ENCODE peak calls at places on chromosome 21, in nine cellular contexts. One of them, this sample, is unnamed. For H3K4me1, the result is how much of the 10 kb centered on the place peaks cover.

GRCh38 chr21:43343992-43344886 is 82.7 kb downstream of the SIK1 start:
- DNase-seq in A549: peak
- DNase-seq in mesenchymal stem cell: no peak
- DNase-seq in CD8-positive, alpha-beta memory T cell: no peak
- DNase-seq in PC-9: no peak
- DNase-seq in left ventricle myocardium inferior: no peak
- DNase-seq in breast epithelium: peak
- DNase-seq in naive thymus-derived CD4-positive, alpha-beta T cell: no peak
- DNase-seq in psoas muscle: no peak
- DNase-seq in this sample: no peak

GRCh38 chr21:32370971-32371766 is 21.6 kb downstream of the URB1 start:
- DNase-seq in A549: no peak
- DNase-seq in mesenchymal stem cell: no peak
- DNase-seq in CD8-positive, alpha-beta memory T cell: no peak
- DNase-seq in PC-9: no peak
- DNase-seq in left ventricle myocardium inferior: no peak
- DNase-seq in breast epithelium: no peak
- DNase-seq in naive thymus-derived CD4-positive, alpha-beta T cell: no peak
- DNase-seq in psoas muscle: no peak
- DNase-seq in this sample: no peak

GRCh38 chr21:35394049-35394448 is 344.9 kb upstream of the RUNX1 start:
- DNase-seq in A549: no peak
- DNase-seq in mesenchymal stem cell: no peak
- DNase-seq in CD8-positive, alpha-beta memory T cell: no peak
- DNase-seq in PC-9: no peak
- DNase-seq in left ventricle myocardium inferior: no peak
- DNase-seq in breast epithelium: no peak
- DNase-seq in naive thymus-derived CD4-positive, alpha-beta T cell: no peak
- DNase-seq in psoas muscle: no peak
- DNase-seq in this sample: no peak

GRCh38 chr21:35428927-35429326 is 379.8 kb upstream of the RUNX1 start:
- DNase-seq in A549: no peak
- DNase-seq in mesenchymal stem cell: no peak
- DNase-seq in CD8-positive, alpha-beta memory T cell: no peak
- DNase-seq in PC-9: no peak
- DNase-seq in left ventricle myocardium inferior: no peak
- DNase-seq in breast epithelium: no peak
- DNase-seq in naive thymus-derived CD4-positive, alpha-beta T cell: no peak
- DNase-seq in psoas muscle: no peak
- DNase-seq in this sample: no peak

GRCh38 chr21:38915546-38915945 is 109.8 kb downstream of the ETS2 start:
- DNase-seq in A549: no peak
- DNase-seq in mesenchymal stem cell: no peak
- DNase-seq in CD8-positive, alpha-beta memory T cell: no peak
- DNase-seq in PC-9: no peak
- DNase-seq in left ventricle myocardium inferior: no peak
- DNase-seq in breast epithelium: no peak
- DNase-seq in naive thymus-derived CD4-positive, alpha-beta T cell: no peak
- DNase-seq in psoas muscle: no peak
- DNase-seq in this sample: no peak

GRCh38 chr21:32412998-32413504 is 545 bp downstream of the EVA1C start:
- DNase-seq in A549: no peak
- DNase-seq in mesenchymal stem cell: no peak
- DNase-seq in CD8-positive, alpha-beta memory T cell: no peak
- DNase-seq in PC-9: no peak
- DNase-seq in left ventricle myocardium inferior: peak
- DNase-seq in breast epithelium: peak
- DNase-seq in naive thymus-derived CD4-positive, alpha-beta T cell: no peak
- DNase-seq in psoas muscle: peak
- DNase-seq in this sample: no peak

GRCh38 chr21:26844258-26845065 is 747 bp downstream of the ADAMTS1 start:
- DNase-seq in A549: no peak
- DNase-seq in mesenchymal stem cell: peak
- DNase-seq in CD8-positive, alpha-beta memory T cell: no peak
- DNase-seq in PC-9: no peak
- DNase-seq in left ventricle myocardium inferior: peak
- DNase-seq in breast epithelium: no peak
- DNase-seq in naive thymus-derived CD4-positive, alpha-beta T cell: no peak
- DNase-seq in psoas muscle: peak
- DNase-seq in this sample: peak

GRCh38 chr21:17576080-17576835 is 36.4 kb downstream of the BTG3 start:
- DNase-seq in A549: no peak
- DNase-seq in mesenchymal stem cell: no peak
- DNase-seq in CD8-positive, alpha-beta memory T cell: no peak
- DNase-seq in PC-9: no peak
- DNase-seq in left ventricle myocardium inferior: no peak
- DNase-seq in breast epithelium: no peak
- DNase-seq in naive thymus-derived CD4-positive, alpha-beta T cell: no peak
- DNase-seq in psoas muscle: no peak
- DNase-seq in this sample: peak

GRCh38 chr21:36965720-36966065 is 776 bp downstream of the HLCS start:
- DNase-seq in A549: no peak
- DNase-seq in mesenchymal stem cell: peak
- DNase-seq in CD8-positive, alpha-beta memory T cell: no peak
- DNase-seq in PC-9: no peak
- DNase-seq in left ventricle myocardium inferior: no peak
- DNase-seq in breast epithelium: no peak
- DNase-seq in naive thymus-derived CD4-positive, alpha-beta T cell: no peak
- DNase-seq in psoas muscle: no peak
- DNase-seq in this sample: no peak

GRCh38 chr21:35512321-35512720 is 463.2 kb upstream of the RUNX1 start:
- DNase-seq in A549: no peak
- DNase-seq in mesenchymal stem cell: peak
- DNase-seq in CD8-positive, alpha-beta memory T cell: no peak
- DNase-seq in PC-9: no peak
- DNase-seq in left ventricle myocardium inferior: no peak
- DNase-seq in breast epithelium: no peak
- DNase-seq in naive thymus-derived CD4-positive, alpha-beta T cell: no peak
- DNase-seq in psoas muscle: no peak
- DNase-seq in this sample: no peak

GRCh38 chr21:38938343-38938742 is 132.6 kb downstream of the ETS2 start:
- DNase-seq in A549: no peak
- DNase-seq in mesenchymal stem cell: peak
- DNase-seq in CD8-positive, alpha-beta memory T cell: no peak
- DNase-seq in PC-9: no peak
- DNase-seq in left ventricle myocardium inferior: no peak
- DNase-seq in breast epithelium: no peak
- DNase-seq in naive thymus-derived CD4-positive, alpha-beta T cell: peak
- DNase-seq in psoas muscle: no peak
- DNase-seq in this sample: peak

GRCh38 chr21:37227071-37228002 is 39.8 kb downstream of the VPS26C start:
- DNase-seq in A549: no peak
- DNase-seq in mesenchymal stem cell: no peak
- DNase-seq in CD8-positive, alpha-beta memory T cell: no peak
- DNase-seq in PC-9: no peak
- DNase-seq in left ventricle myocardium inferior: no peak
- DNase-seq in breast epithelium: no peak
- DNase-seq in naive thymus-derived CD4-positive, alpha-beta T cell: no peak
- DNase-seq in psoas muscle: no peak
- DNase-seq in this sample: no peak

GRCh38 chr21:39377444-39378050 is 28.7 kb upstream of the HMGN1 start:
- DNase-seq in A549: no peak
- DNase-seq in mesenchymal stem cell: no peak
- DNase-seq in CD8-positive, alpha-beta memory T cell: no peak
- DNase-seq in PC-9: peak
- DNase-seq in left ventricle myocardium inferior: no peak
- DNase-seq in breast epithelium: no peak
- DNase-seq in naive thymus-derived CD4-positive, alpha-beta T cell: no peak
- DNase-seq in psoas muscle: no peak
- DNase-seq in this sample: peak

DNA sequence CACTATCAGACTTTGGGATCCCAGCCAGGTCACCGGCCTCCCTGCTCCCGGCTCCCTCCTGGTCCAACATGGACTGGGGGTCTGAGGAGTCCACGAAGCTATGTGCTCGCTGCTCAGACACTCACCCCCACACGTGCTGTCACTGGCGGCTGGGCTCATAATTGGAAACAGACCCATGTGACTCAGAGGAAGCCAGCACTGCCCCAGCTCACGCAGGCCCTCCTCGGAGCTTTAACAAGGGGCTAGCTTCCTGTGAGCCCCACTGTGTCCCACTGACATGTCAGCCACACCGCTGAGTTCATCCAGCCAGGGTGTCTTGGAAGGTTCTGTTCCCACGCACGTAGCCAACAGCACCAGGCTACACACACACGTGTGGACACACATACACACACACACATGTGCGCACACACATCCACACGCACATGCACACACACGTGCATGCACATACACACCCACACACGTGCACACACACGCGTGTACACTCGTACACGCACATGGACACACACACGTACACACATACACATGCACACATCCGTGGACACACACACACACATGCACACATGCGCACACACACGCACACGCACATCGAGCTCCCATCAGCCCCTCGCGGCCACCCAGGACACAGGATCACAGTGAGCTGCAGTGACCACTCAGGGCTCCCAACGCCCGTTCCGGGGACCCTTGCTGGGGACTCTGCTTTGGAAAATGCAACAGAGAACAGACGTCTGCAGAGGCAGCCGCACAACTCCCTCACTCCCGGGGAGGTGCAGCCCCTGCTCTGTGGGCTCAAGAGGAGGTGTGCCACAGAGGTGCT is 18.3 kb upstream of the COL6A2 start:
- DNase-seq in A549: no peak
- DNase-seq in mesenchymal stem cell: peak
- DNase-seq in CD8-positive, alpha-beta memory T cell: no peak
- DNase-seq in PC-9: no peak
- DNase-seq in left ventricle myocardium inferior: no peak
- DNase-seq in breast epithelium: peak
- DNase-seq in naive thymus-derived CD4-positive, alpha-beta T cell: no peak
- DNase-seq in psoas muscle: peak
- DNase-seq in this sample: peak
- H3K27ac ChIP-seq in A549: no peak
- H3K27ac ChIP-seq in mesenchymal stem cell: no peak
- H3K27ac ChIP-seq in CD8-positive, alpha-beta memory T cell: no peak
- H3K27ac ChIP-seq in PC-9: no peak
- H3K27ac ChIP-seq in left ventricle myocardium inferior: no peak
- H3K27ac ChIP-seq in breast epithelium: no peak
- H3K27ac ChIP-seq in naive thymus-derived CD4-positive, alpha-beta T cell: no peak
- H3K27ac ChIP-seq in psoas muscle: no peak
- H3K27ac ChIP-seq in this sample: no peak

DNA sequence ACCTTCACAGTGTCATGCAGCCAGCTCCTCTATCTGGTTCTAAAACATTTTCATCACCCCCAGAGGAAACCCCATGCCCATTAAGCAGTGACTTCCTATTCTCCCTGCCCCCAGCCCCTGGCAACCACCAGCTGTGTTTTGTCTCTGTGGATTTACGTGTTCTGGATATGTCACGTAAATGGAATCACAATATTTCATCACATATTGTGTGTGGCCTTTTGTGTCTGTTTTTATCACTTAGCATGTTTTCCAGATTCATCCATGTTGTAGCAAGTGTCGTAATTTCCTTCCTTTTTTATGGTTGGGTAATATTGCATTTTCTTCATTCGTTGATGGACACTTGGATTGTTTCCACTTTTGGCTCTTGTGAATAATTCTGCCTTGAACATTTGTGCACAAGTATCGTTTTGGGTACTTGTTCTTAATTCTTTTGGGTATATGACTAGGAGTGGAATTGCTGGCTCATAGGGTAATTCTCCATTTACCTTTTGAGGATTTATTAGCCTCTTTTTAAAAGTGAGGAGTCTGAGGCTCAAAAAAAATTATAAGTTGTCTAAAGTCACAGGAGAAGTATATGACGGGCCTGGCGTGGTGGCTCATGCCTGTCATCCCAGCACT is 127.0 kb downstream of the MRPS6 start:
- DNase-seq in A549: no peak
- DNase-seq in mesenchymal stem cell: peak
- DNase-seq in CD8-positive, alpha-beta memory T cell: no peak
- DNase-seq in PC-9: no peak
- DNase-seq in left ventricle myocardium inferior: peak
- DNase-seq in breast epithelium: no peak
- DNase-seq in naive thymus-derived CD4-positive, alpha-beta T cell: no peak
- DNase-seq in psoas muscle: no peak
- DNase-seq in this sample: no peak
- H3K4me1 ChIP-seq in A549: under half
- H3K4me1 ChIP-seq in mesenchymal stem cell: under half
- H3K4me1 ChIP-seq in CD8-positive, alpha-beta memory T cell: under half
- H3K4me1 ChIP-seq in PC-9: under half
- H3K4me1 ChIP-seq in left ventricle myocardium inferior: under half
- H3K4me1 ChIP-seq in breast epithelium: under half
- H3K4me1 ChIP-seq in naive thymus-derived CD4-positive, alpha-beta T cell: under half
- H3K4me1 ChIP-seq in psoas muscle: under half
- H3K4me1 ChIP-seq in this sample: under half

DNA sequence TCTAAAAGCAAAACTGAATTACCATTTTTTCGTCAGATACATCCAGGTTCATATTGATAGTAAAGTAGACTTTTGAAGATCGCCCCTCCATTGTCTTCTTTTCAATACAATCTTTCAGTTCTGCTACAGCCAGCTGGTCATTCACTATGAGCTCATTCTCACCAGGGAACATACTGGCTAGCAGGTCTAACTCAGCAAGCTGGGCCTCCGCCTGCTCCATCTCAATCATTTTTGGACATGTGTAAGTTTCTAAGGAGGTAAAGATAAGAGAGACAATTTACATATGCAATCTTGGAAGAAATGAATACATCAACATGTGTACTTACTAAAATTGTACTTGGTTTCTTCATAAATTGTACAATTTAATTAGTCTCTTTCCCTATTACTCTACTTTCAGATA is 10.8 kb downstream of the RWDD2B start:
- DNase-seq in A549: no peak
- DNase-seq in mesenchymal stem cell: no peak
- DNase-seq in CD8-positive, alpha-beta memory T cell: no peak
- DNase-seq in PC-9: no peak
- DNase-seq in left ventricle myocardium inferior: no peak
- DNase-seq in breast epithelium: no peak
- DNase-seq in naive thymus-derived CD4-positive, alpha-beta T cell: no peak
- DNase-seq in psoas muscle: no peak
- DNase-seq in this sample: no peak
- H3K27ac ChIP-seq in A549: no peak
- H3K27ac ChIP-seq in mesenchymal stem cell: no peak
- H3K27ac ChIP-seq in CD8-positive, alpha-beta memory T cell: no peak
- H3K27ac ChIP-seq in PC-9: no peak
- H3K27ac ChIP-seq in left ventricle myocardium inferior: no peak
- H3K27ac ChIP-seq in breast epithelium: no peak
- H3K27ac ChIP-seq in naive thymus-derived CD4-positive, alpha-beta T cell: no peak
- H3K27ac ChIP-seq in psoas muscle: no peak
- H3K27ac ChIP-seq in this sample: no peak

DNA sequence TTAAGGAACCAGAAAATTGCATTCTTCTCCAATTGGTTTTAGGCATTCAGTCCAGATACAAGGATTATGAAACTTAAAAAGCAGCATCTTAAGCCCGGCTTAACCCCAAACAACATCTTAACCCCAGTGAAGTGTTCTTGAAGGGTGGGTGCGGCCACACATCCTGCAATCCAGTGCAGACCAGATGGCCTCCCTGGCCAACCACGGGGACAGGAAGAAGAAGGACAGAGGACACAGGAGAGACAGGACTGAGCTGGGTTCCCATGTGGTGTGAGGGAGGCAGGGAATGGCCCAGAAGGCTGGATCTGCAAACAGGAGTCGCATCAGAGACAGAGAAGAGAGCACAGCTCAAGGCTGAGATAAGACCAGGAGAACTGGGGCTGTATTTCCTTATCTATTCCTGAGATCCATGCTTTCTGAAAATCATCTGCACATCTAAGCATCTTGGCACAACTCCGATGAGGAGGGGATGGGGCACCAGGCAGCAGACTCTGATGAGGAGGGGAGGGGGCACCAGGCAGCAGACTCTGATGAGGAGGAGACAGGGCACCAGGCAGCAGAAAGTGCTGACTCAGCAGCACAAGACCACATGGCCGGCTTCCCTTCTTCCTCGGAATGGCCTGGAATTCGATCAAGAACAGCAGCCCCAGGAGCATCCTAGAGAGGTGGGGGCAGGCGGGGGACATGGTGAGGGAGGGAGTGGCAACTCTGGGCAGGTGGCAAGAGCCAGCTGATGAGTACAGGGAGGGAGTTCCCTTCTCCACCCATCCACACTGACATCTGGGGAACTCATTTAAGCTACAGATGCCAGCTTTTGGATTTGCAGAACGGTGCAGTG is 26.6 kb downstream of the ABCG1 start:
- DNase-seq in A549: no peak
- DNase-seq in mesenchymal stem cell: no peak
- DNase-seq in CD8-positive, alpha-beta memory T cell: no peak
- DNase-seq in PC-9: no peak
- DNase-seq in left ventricle myocardium inferior: no peak
- DNase-seq in breast epithelium: no peak
- DNase-seq in naive thymus-derived CD4-positive, alpha-beta T cell: no peak
- DNase-seq in psoas muscle: no peak
- DNase-seq in this sample: no peak
- H3K4me1 ChIP-seq in A549: under half
- H3K4me1 ChIP-seq in mesenchymal stem cell: under half
- H3K4me1 ChIP-seq in CD8-positive, alpha-beta memory T cell: under half
- H3K4me1 ChIP-seq in PC-9: under half
- H3K4me1 ChIP-seq in left ventricle myocardium inferior: under half
- H3K4me1 ChIP-seq in breast epithelium: under half
- H3K4me1 ChIP-seq in naive thymus-derived CD4-positive, alpha-beta T cell: under half
- H3K4me1 ChIP-seq in psoas muscle: under half
- H3K4me1 ChIP-seq in this sample: under half

This sample was measured in cardiac muscle cell.